ENCODE peak calls at places on chromosomes 5 and 9, in five cellular contexts. I, Y, K, Q and D are unnamed samples. For H3K4me1, the result is how much of the 10 kb centered on the place peaks cover.

GRCh38 chr5:3736466-3736865 is 140.8 kb downstream of the IRX1 start:
- DNase-seq in I (no peak), Y (no peak), K (no peak), Q (no peak), D (no peak)

GRCh38 chr5:64569880-64570279 is 64.1 kb downstream of the RGS7BP start:
- DNase-seq in I (no peak), Y (no peak), K (no peak), Q (no peak), D (no peak)

GRCh38 chr5:33764786-33765185 is 127.0 kb downstream of the ADAMTS12 start:
- DNase-seq in I (no peak), Y (no peak), K (no peak), Q (no peak), D (no peak)

GRCh38 chr9:92402359-92402758 is 2.0 kb downstream of the OGN start:
- DNase-seq in I (no peak), Y (no peak), K (no peak), Q (no peak), D (no peak)

GRCh38 chr5:162187371-162187770 is 119.8 kb downstream of the GABRG2 start:
- DNase-seq in I (no peak), Y (no peak), K (no peak), Q (no peak), D (no peak)

GRCh38 chr9:134637696-134638502 is 3.7 kb upstream of the COL5A1 start:
- DNase-seq in I (no peak), Y (no peak), K (no peak), Q (no peak), D (no peak)

GRCh38 chr9:87701931-87702421 is 23.9 kb upstream of the CTSL start:
- DNase-seq in I (no peak), Y (no peak), K (peak), Q (peak), D (no peak)

GRCh38 chr9:95044731-95045508 is 272.6 kb downstream of the FANCC start:
- DNase-seq in I (no peak), Y (no peak), K (peak), Q (no peak), D (no peak)

GRCh38 chr5:72106922-72107873 is at the start of gene MAP1B:
- DNase-seq in I (no peak), Y (peak), K (peak), Q (peak), D (no peak)

GRCh38 chr9:7578951-7579743 is 220.4 kb downstream of the DMAC1 start:
- DNase-seq in I (no peak), Y (no peak), K (peak), Q (no peak), D (no peak)

GRCh38 chr5:68196876-68197275 is 18.7 kb upstream of the PIK3R1 start:
- DNase-seq in I (no peak), Y (peak), K (no peak), Q (no peak), D (no peak)

GRCh38 chr5:31854625-31855526 is 215.9 kb downstream of the PDZD2 start:
- DNase-seq in I (no peak), Y (peak), K (peak), Q (peak), D (peak)

DNA sequence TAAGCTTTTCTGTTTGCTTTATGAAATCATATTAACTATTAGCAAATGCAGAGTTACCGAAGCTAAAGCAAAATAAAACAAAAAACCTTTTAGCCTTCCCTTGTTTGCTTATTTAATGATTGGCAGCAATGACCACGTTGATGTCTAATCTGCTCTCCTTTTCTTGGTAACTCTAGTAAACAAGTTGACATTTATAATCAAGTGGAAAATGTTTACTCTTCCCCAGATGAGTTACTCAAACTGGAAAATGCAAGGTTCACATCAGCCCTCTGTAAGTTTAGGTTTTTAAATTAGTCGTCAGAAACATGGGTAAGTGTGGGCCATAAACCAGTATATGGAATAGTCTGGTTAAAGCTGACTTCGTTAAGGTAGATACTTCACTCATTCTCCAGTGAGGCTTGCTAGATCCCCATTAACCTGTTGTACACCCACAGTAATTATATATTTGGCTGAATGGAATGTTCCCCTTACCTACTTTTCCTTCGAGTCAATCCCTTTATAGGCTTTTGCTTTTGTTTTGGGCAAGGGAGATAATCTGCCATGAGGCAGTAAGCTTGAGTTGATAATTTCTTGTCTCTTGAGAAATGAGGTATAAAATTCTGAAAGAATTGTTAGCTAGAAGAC is 100.9 kb downstream of the GDNF start:
- DNase-seq in I (no peak), Y (no peak), K (no peak), Q (no peak), D (no peak)
- H3K4me1 ChIP-seq in I (under half), Y (under half), K (under half), Q (under half), D (under half)

GRCh38 chr5:15645776-15646175 is 145.8 kb downstream of the FBXL7 start:
- DNase-seq in I (no peak), Y (no peak), K (no peak), Q (peak), D (no peak)

GRCh38 chr5:15647251-15647650 is 147.3 kb downstream of the FBXL7 start:
- DNase-seq in I (no peak), Y (no peak), K (no peak), Q (no peak), D (no peak)

GRCh38 chr5:15643731-15644130 is 143.8 kb downstream of the FBXL7 start:
- DNase-seq in I (no peak), Y (no peak), K (no peak), Q (peak), D (no peak)

GRCh38 chr5:15646351-15646750 is 146.4 kb downstream of the FBXL7 start:
- DNase-seq in I (no peak), Y (no peak), K (no peak), Q (no peak), D (no peak)

DNA sequence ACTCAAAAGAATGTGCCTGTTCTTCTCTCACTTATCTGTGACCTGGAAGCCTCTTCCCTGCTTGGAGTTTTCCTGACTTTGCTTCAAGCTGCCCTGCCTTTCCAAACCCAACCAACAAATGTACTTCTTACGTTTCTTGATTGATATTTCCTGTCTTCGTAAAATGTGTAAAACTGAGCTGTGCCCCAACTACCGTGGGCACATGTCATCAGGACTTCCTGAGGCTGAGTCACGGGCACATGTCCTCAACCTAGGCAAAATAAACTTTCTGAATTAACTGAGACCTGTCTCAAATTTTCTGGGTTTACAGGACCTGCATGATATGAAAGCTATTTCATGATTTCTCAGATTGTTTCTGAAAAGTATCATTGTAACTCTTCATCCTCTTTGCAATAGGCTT is 145.4 kb downstream of the FBXL7 start:
- DNase-seq in I (no peak), Y (no peak), K (no peak), Q (peak), D (no peak)
- H3K4me1 ChIP-seq in I (under half), Y (under half), K (under half), Q (under half), D (under half)

DNA sequence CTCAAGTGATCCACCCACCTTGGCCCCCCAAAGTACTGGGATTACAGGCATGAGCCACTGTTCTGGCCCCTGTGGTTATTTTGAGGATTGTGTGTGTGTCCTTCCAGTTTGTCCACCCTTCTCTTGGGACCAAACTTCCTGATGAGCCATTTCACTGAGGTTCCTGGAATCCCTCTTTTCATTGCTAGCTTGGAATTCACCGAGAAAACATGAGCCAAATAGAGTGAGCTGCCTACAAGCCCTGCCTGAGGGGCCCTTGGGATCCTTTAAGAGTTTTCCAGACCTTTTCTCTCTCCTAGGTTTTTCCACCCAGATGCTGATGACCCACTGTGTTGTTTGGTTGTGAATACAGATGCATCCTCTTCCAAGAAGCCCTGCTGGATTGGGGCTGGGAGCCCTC is 13.2 kb upstream of the KIF12 start:
- DNase-seq in I (no peak), Y (no peak), K (no peak), Q (no peak), D (no peak)
- H3K4me1 ChIP-seq in I (under half), Y (under half), K (under half), Q (under half), D (under half)

GRCh38 chr9:137172907-137173794 is 1.3 kb upstream of the TMEM210 start:
- DNase-seq in I (no peak), Y (no peak), K (no peak), Q (no peak), D (no peak)

GRCh38 chr9:137173795-137174664 is 2.2 kb upstream of the TMEM210 start:
- DNase-seq in I (no peak), Y (no peak), K (no peak), Q (no peak), D (no peak)

GRCh38 chr9:137175345-137175961 is 3.6 kb upstream of the TMEM210 start:
- DNase-seq in I (no peak), Y (no peak), K (peak), Q (no peak), D (no peak)

GRCh38 chr9:137176302-137177182 is 4.7 kb upstream of the TMEM210 start:
- DNase-seq in I (no peak), Y (no peak), K (peak), Q (no peak), D (no peak)

DNA sequence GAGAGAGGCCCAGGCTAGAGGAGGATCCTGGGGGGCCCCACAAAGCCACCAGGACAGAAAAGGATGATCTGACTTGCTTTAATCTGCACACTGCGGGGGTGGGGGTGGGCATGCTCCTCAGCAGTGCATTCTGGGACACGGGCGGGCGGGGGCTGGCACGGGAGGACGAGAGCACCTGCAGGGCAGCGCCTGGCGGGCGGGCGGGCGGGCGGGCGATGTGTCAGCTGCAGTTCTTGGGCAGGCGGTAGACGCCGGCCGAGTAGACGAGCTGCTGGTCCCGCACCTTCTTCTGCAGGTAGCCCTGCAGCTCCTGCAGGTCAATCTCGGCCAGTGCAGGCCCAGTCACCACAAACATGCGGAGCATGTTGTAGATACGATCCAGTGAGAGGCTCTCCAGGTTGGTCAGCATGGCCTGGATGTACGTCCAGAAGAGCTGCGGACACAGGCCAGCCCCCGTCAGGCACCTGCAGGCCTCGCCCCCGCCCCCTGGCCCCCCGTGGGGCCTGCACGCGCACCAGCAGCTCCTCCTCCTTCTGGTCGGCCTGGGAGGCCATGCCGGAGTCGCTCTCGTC is 3.0 kb upstream of the TMEM210 start:
- DNase-seq in I (no peak), Y (no peak), K (peak), Q (no peak), D (no peak)
- H3K4me1 ChIP-seq in I (under half), Y (under half), K (under half), Q (under half), D (under half)

GRCh38 chr9:129888809-129889460 is 53.7 kb downstream of the USP20 start:
- DNase-seq in I (no peak), Y (no peak), K (no peak), Q (no peak), D (no peak)
- H3K4me1 ChIP-seq in I (under half), Y (half or more), K (under half), Q (under half), D (under half)

GRCh38 chr5:143115381-143115780 is 288.1 kb downstream of the NR3C1 start:
- DNase-seq in I (no peak), Y (no peak), K (no peak), Q (no peak), D (no peak)

GRCh38 chr5:143116817-143117216 is 286.7 kb downstream of the NR3C1 start:
- DNase-seq in I (peak), Y (no peak), K (no peak), Q (no peak), D (no peak)

GRCh38 chr5:143113461-143113860 is 290.0 kb downstream of the NR3C1 start:
- DNase-seq in I (no peak), Y (no peak), K (no peak), Q (no peak), D (no peak)

GRCh38 chr5:143111799-143112198 is 291.7 kb downstream of the NR3C1 start:
- DNase-seq in I (no peak), Y (no peak), K (no peak), Q (no peak), D (no peak)

GRCh38 chr5:143114481-143114880 is 289.0 kb downstream of the NR3C1 start:
- DNase-seq in I (no peak), Y (no peak), K (no peak), Q (no peak), D (no peak)
- H3K4me1 ChIP-seq in I (under half), Y (under half), K (under half), Q (under half), D (under half)

DNA sequence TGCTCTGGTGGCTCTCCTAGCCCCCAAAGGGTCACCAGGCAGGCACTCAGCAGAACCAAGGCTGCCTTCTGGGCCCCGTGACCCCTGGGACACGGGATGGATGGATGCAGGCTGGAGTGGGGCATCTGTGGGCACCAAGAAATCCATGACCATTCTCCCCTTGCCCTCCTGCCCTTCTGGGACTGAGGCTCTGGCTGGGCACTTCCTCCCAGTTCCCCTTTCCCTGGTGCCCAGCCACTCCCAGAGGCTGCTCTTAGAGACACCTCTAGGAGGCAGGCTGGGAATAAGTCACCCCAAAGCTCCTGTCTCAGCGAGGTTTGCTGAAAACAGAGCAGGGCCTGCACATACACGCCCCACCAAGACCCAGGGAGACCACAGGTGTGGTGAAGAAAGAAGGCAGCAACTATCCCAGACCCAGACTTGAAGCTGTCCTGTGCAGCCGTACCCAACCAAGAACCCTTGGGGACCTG is 943 bp downstream of the STING1 start:
- DNase-seq in I (no peak), Y (no peak), K (no peak), Q (no peak), D (no peak)
- H3K4me1 ChIP-seq in I (under half), Y (half or more), K (under half), Q (under half), D (under half)

GRCh38 chr5:51383494-51384081 is 340 bp downstream of the ISL1 start:
- DNase-seq in I (no peak), Y (no peak), K (peak), Q (no peak), D (no peak)
- H3K4me1 ChIP-seq in I (under half), Y (half or more), K (under half), Q (under half), D (under half)

GRCh38 chr9:35942286-35942685 is 15.7 kb downstream of the OR2S2 start:
- DNase-seq in I (no peak), Y (no peak), K (no peak), Q (no peak), D (no peak)

GRCh38 chr9:35939851-35940250 is 18.1 kb downstream of the OR2S2 start:
- DNase-seq in I (no peak), Y (no peak), K (no peak), Q (no peak), D (no peak)

GRCh38 chr9:35938474-35939145 is 19.3 kb downstream of the OR2S2 start:
- DNase-seq in I (no peak), Y (no peak), K (no peak), Q (no peak), D (no peak)

GRCh38 chr9:35944173-35944572 is 13.8 kb downstream of the OR2S2 start:
- DNase-seq in I (no peak), Y (no peak), K (no peak), Q (no peak), D (no peak)

DNA sequence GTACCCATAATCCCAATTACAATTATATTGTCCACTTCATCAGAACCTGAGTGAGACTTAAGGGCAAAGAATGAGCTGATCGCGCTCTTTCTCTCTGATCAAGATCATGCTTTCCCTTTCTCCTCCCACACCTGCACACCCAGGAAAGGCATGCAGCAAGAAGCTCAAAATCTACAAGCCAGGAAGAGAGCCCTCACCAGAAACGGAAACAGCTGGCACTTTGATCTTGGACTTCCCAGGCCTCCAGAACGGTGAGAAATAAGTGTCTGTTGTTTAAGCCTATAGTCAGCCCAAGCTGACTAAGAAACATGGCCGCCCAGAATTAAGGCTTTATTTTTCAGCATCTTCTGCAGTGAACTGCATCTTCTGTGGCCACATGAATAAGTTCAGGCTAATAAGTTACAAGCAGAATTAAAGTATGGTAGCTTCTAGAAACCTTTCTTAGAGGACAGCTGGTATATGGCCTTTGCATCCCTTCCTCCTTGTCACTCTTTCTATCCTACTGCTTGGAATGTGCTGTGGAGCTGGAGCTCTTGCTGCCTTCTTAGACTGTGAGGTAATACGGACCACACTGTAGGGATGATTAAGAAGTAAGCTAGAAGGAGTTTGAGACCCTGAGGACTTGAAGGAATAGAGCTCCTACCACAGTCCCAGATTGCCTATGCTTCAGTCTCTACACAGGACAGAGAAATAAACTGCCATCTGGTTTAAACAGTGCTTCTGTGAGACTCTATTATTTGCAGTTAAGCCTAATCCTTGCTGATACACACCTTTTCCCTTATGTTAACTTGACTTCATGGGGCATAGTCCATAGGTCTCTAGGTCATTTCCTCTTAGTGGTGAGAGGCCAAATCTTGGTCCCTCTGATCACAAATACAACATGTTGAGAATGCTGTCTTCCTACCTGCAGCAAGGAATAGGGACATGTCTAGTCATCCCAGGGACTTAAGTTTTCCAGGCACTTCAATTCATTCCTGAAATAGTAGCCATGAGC is 17.2 kb downstream of the OR2S2 start:
- DNase-seq in I (no peak), Y (no peak), K (no peak), Q (peak), D (no peak)
- H3K4me1 ChIP-seq in I (under half), Y (under half), K (under half), Q (under half), D (under half)